ENCODE peak calls at places on chromosomes 6 and 20, in six cellular contexts. One of them, this sample, is unnamed.

GRCh38 chr6:10465633-10466499 is 51.0 kb upstream of the TFAP2A start:
- DNase-seq in GM12891: no peak
- DNase-seq in sciatic nerve: no peak
- DNase-seq in heart right ventricle: no peak
- DNase-seq in germinal center: peak; percentile 57
- DNase-seq in RPMI7951: peak; percentile 50
- DNase-seq in this sample: no peak

GRCh38 chr6:7261030-7261841 is 51.8 kb downstream of the SSR1 start:
- DNase-seq in RPMI7951: peak; percentile 90
- DNase-seq in GM12891: peak; percentile 72
- DNase-seq in sciatic nerve: peak; percentile 86
- DNase-seq in germinal center: peak; percentile 66
- DNase-seq in heart right ventricle: peak; percentile 87
- DNase-seq in this sample: peak; percentile 45

GRCh38 chr20:50404419-50405234 is 105.6 kb upstream of the PTPN1 start:
- DNase-seq in heart right ventricle: no peak
- DNase-seq in sciatic nerve: no peak
- DNase-seq in RPMI7951: no peak
- DNase-seq in GM12891: no peak
- DNase-seq in germinal center: no peak
- DNase-seq in this sample: no peak

GRCh38 chr6:104531591-104531990 is 328.1 kb downstream of the HACE1 start:
- DNase-seq in heart right ventricle: no peak
- DNase-seq in GM12891: no peak
- DNase-seq in germinal center: no peak
- DNase-seq in sciatic nerve: no peak
- DNase-seq in RPMI7951: no peak
- DNase-seq in this sample: no peak

GRCh38 chr6:79898076-79898475 is 49.3 kb downstream of the ELOVL4 start:
- DNase-seq in GM12891: no peak
- DNase-seq in heart right ventricle: no peak
- DNase-seq in RPMI7951: no peak
- DNase-seq in germinal center: no peak
- DNase-seq in sciatic nerve: no peak
- DNase-seq in this sample: no peak

GRCh38 chr6:106417572-106418147 is 57.1 kb downstream of the CRYBG1 start:
- DNase-seq in RPMI7951: no peak
- DNase-seq in heart right ventricle: no peak
- DNase-seq in GM12891: no peak
- DNase-seq in sciatic nerve: no peak
- DNase-seq in germinal center: no peak
- DNase-seq in this sample: no peak

GRCh38 chr6:127972815-127973214 is 72.0 kb upstream of the THEMIS start:
- DNase-seq in RPMI7951: no peak
- DNase-seq in heart right ventricle: no peak
- DNase-seq in sciatic nerve: no peak
- DNase-seq in germinal center: no peak
- DNase-seq in GM12891: no peak
- DNase-seq in this sample: no peak

GRCh38 chr20:19497064-19497463 is 261.0 kb upstream of the RIN2 start:
- DNase-seq in sciatic nerve: no peak
- DNase-seq in germinal center: no peak
- DNase-seq in GM12891: no peak
- DNase-seq in heart right ventricle: no peak
- DNase-seq in RPMI7951: peak; percentile 100
- DNase-seq in this sample: no peak

GRCh38 chr6:36625161-36625919 is 31.2 kb downstream of the SRSF3 start:
- DNase-seq in sciatic nerve: no peak
- DNase-seq in RPMI7951: peak; percentile 73
- DNase-seq in germinal center: no peak
- DNase-seq in heart right ventricle: peak; percentile 38
- DNase-seq in GM12891: no peak
- DNase-seq in this sample: no peak

GRCh38 chr20:33005132-33005566 is 916 bp upstream of the SUN5 start:
- DNase-seq in RPMI7951: peak; percentile 29
- DNase-seq in heart right ventricle: no peak
- DNase-seq in germinal center: peak; percentile 60
- DNase-seq in GM12891: no peak
- DNase-seq in sciatic nerve: no peak
- DNase-seq in this sample: peak; percentile 38

GRCh38 chr6:130681028-130681427 is 146.2 kb upstream of the SMLR1 start:
- DNase-seq in heart right ventricle: no peak
- DNase-seq in sciatic nerve: no peak
- DNase-seq in germinal center: no peak
- DNase-seq in GM12891: no peak
- DNase-seq in RPMI7951: peak; percentile 32
- DNase-seq in this sample: no peak

GRCh38 chr20:46619445-46619844 is 31.8 kb downstream of the SLC13A3 start:
- DNase-seq in sciatic nerve: no peak
- DNase-seq in GM12891: no peak
- DNase-seq in heart right ventricle: no peak
- DNase-seq in germinal center: no peak
- DNase-seq in RPMI7951: no peak
- DNase-seq in this sample: no peak

GRCh38 chr20:7695622-7696021 is 244.6 kb downstream of the HAO1 start:
- DNase-seq in heart right ventricle: no peak
- DNase-seq in sciatic nerve: no peak
- DNase-seq in RPMI7951: peak; percentile 51
- DNase-seq in germinal center: no peak
- DNase-seq in GM12891: no peak
- DNase-seq in this sample: no peak

GRCh38 chr6:53861543-53861942 is 66.7 kb downstream of the LRRC1 start:
- DNase-seq in RPMI7951: no peak
- DNase-seq in heart right ventricle: no peak
- DNase-seq in sciatic nerve: no peak
- DNase-seq in GM12891: no peak
- DNase-seq in germinal center: no peak
- DNase-seq in this sample: no peak

GRCh38 chr6:130995783-130996447 is 67.1 kb downstream of the EPB41L2 start:
- DNase-seq in germinal center: no peak
- DNase-seq in heart right ventricle: no peak
- DNase-seq in GM12891: no peak
- DNase-seq in sciatic nerve: no peak
- DNase-seq in RPMI7951: no peak
- DNase-seq in this sample: no peak

GRCh38 chr6:42236680-42237473 is 19.2 kb upstream of the MRPS10 start:
- DNase-seq in heart right ventricle: no peak
- DNase-seq in germinal center: no peak
- DNase-seq in GM12891: no peak
- DNase-seq in RPMI7951: no peak
- DNase-seq in sciatic nerve: no peak
- DNase-seq in this sample: no peak

GRCh38 chr20:25135031-25135430 is 53.1 kb upstream of the VSX1 start:
- DNase-seq in RPMI7951: no peak
- DNase-seq in GM12891: no peak
- DNase-seq in germinal center: no peak
- DNase-seq in heart right ventricle: no peak
- DNase-seq in sciatic nerve: no peak
- DNase-seq in this sample: no peak

GRCh38 chr6:121612916-121613315 is 177.5 kb downstream of the GJA1 start:
- DNase-seq in germinal center: no peak
- DNase-seq in RPMI7951: no peak
- DNase-seq in heart right ventricle: no peak
- DNase-seq in sciatic nerve: no peak
- DNase-seq in GM12891: no peak
- DNase-seq in this sample: no peak